ENCODE peak calls at places on chromosomes 7 and 10, in five cellular contexts. F is activated CD4-positive, alpha-beta T cell treated with anti-CD3 and anti-CD28 coated beads, Interleukin-2, amount 50 U/mL, for 24 hours; L is HFFc6; H is KG1; D is NT2/D1. J is an unnamed sample.

GRCh38 chr7:137992738-137993394 is 9.0 kb downstream of the CREB3L2 start:
- DNase-seq in F (no peak), L (peak), H (no peak), D (no peak), J (no peak)

GRCh38 chr7:47807756-47808155 is 140.5 kb downstream of the PKD1L1 start:
- DNase-seq in F (no peak), L (no peak), H (no peak), D (no peak), J (no peak)

GRCh38 chr10:4353059-4353655 is 472.9 kb upstream of the AKR1E2 start:
- DNase-seq in F (no peak), L (peak), H (no peak), D (no peak), J (no peak)

GRCh38 chr10:104391150-104391968 is 37.7 kb downstream of the CFAP58 start:
- DNase-seq in F (no peak), L (no peak), H (no peak), D (no peak), J (no peak)

GRCh38 chr10:79242620-79243152 is 104.6 kb upstream of the PPIF start:
- DNase-seq in F (peak), L (peak), H (no peak), D (no peak), J (no peak)

GRCh38 chr7:7103343-7104313 is 78.7 kb upstream of the C1GALT1 start:
- DNase-seq in F (peak), L (peak), H (peak), D (peak), J (peak)

GRCh38 chr7:100472854-100473499 is 6.0 kb downstream of the TSC22D4 start:
- DNase-seq in F (no peak), L (no peak), H (no peak), D (no peak), J (peak)

GRCh38 chr7:124246262-124246863 is 213.5 kb upstream of the TMEM229A start:
- DNase-seq in F (no peak), L (no peak), H (no peak), D (no peak), J (no peak)

GRCh38 chr10:6445671-6446278 is 134.3 kb downstream of the PRKCQ start:
- DNase-seq in F (peak), L (peak), H (peak), D (peak), J (peak)

GRCh38 chr7:68162712-68163111 is 1166.1 kb downstream of the TYW1 start:
- DNase-seq in F (no peak), L (no peak), H (no peak), D (no peak), J (no peak)